ENCODE peak calls at places on chromosomes 4 and X, in seven cellular contexts. One of them, this sample, is unnamed.

GRCh38 chr4:53645108-53645507 is 53.8 kb upstream of the LNX1 start:
- DNase-seq in ascending aorta: no peak
- DNase-seq in adipocyte: no peak
- DNase-seq in kidney epithelial cell: no peak
- DNase-seq in SK-N-SH: no peak
- DNase-seq in adrenal gland: no peak
- DNase-seq in AG10803: no peak
- DNase-seq in this sample: no peak

GRCh38 chrX:10795721-10796120 is 175.3 kb upstream of the MID1 start:
- DNase-seq in ascending aorta: no peak
- DNase-seq in adipocyte: no peak
- DNase-seq in kidney epithelial cell: no peak
- DNase-seq in SK-N-SH: no peak
- DNase-seq in adrenal gland: no peak
- DNase-seq in AG10803: peak
- DNase-seq in this sample: no peak

GRCh38 chrX:70219938-70220764 is 14.3 kb upstream of the AWAT1 start:
- DNase-seq in ascending aorta: no peak
- DNase-seq in adipocyte: no peak
- DNase-seq in kidney epithelial cell: no peak
- DNase-seq in SK-N-SH: no peak
- DNase-seq in adrenal gland: peak
- DNase-seq in AG10803: peak
- DNase-seq in this sample: peak

GRCh38 chrX:19350831-19351447 is 7.2 kb downstream of the PDHA1 start:
- DNase-seq in ascending aorta: no peak
- DNase-seq in adipocyte: no peak
- DNase-seq in kidney epithelial cell: no peak
- DNase-seq in SK-N-SH: no peak
- DNase-seq in adrenal gland: no peak
- DNase-seq in AG10803: no peak
- DNase-seq in this sample: no peak

GRCh38 chr4:167020410-167020809 is 213.9 kb downstream of the SPOCK3 start:
- DNase-seq in ascending aorta: no peak
- DNase-seq in adipocyte: no peak
- DNase-seq in kidney epithelial cell: no peak
- DNase-seq in SK-N-SH: no peak
- DNase-seq in adrenal gland: no peak
- DNase-seq in AG10803: no peak
- DNase-seq in this sample: no peak

GRCh38 chr4:116520886-116521285 is 564.5 kb downstream of the TRAM1L1 start:
- DNase-seq in ascending aorta: no peak
- DNase-seq in adipocyte: no peak
- DNase-seq in kidney epithelial cell: no peak
- DNase-seq in SK-N-SH: no peak
- DNase-seq in adrenal gland: no peak
- DNase-seq in AG10803: no peak
- DNase-seq in this sample: no peak

GRCh38 chrX:5113128-5113527 is 1115.5 kb downstream of the NLGN4X start:
- DNase-seq in ascending aorta: no peak
- DNase-seq in adipocyte: no peak
- DNase-seq in kidney epithelial cell: no peak
- DNase-seq in SK-N-SH: no peak
- DNase-seq in adrenal gland: no peak
- DNase-seq in AG10803: no peak
- DNase-seq in this sample: no peak

GRCh38 chrX:67607436-67607835 is 63.6 kb downstream of the AR start:
- DNase-seq in ascending aorta: no peak
- DNase-seq in adipocyte: peak
- DNase-seq in kidney epithelial cell: no peak
- DNase-seq in SK-N-SH: no peak
- DNase-seq in adrenal gland: no peak
- DNase-seq in AG10803: peak
- DNase-seq in this sample: peak

GRCh38 chr4:76562161-76562560 is 127.1 kb downstream of the SHROOM3 start:
- DNase-seq in ascending aorta: no peak
- DNase-seq in adipocyte: peak
- DNase-seq in kidney epithelial cell: peak
- DNase-seq in SK-N-SH: no peak
- DNase-seq in adrenal gland: no peak
- DNase-seq in AG10803: peak
- DNase-seq in this sample: peak

GRCh38 chr4:143389543-143390195 is 53.0 kb downstream of the GAB1 start:
- DNase-seq in ascending aorta: no peak
- DNase-seq in adipocyte: peak
- DNase-seq in kidney epithelial cell: no peak
- DNase-seq in SK-N-SH: no peak
- DNase-seq in adrenal gland: no peak
- DNase-seq in AG10803: peak
- DNase-seq in this sample: peak

GRCh38 chr4:19382993-19383392 is 868.7 kb upstream of the SLIT2 start:
- DNase-seq in ascending aorta: no peak
- DNase-seq in adipocyte: peak
- DNase-seq in kidney epithelial cell: no peak
- DNase-seq in SK-N-SH: no peak
- DNase-seq in adrenal gland: no peak
- DNase-seq in AG10803: peak
- DNase-seq in this sample: peak

GRCh38 chrX:144219035-144219434 is 335.2 kb downstream of the UBE2NL start:
- DNase-seq in ascending aorta: no peak
- DNase-seq in adipocyte: no peak
- DNase-seq in kidney epithelial cell: no peak
- DNase-seq in SK-N-SH: no peak
- DNase-seq in adrenal gland: no peak
- DNase-seq in AG10803: peak
- DNase-seq in this sample: no peak

GRCh38 chr4:54090804-54091623 is 8.9 kb upstream of the GSX2 start:
- DNase-seq in ascending aorta: no peak
- DNase-seq in adipocyte: peak
- DNase-seq in kidney epithelial cell: no peak
- DNase-seq in SK-N-SH: peak
- DNase-seq in adrenal gland: no peak
- DNase-seq in AG10803: peak
- DNase-seq in this sample: peak

GRCh38 chr4:12912896-12913418 is 571.2 kb downstream of the RAB28 start:
- DNase-seq in ascending aorta: no peak
- DNase-seq in adipocyte: no peak
- DNase-seq in kidney epithelial cell: no peak
- DNase-seq in SK-N-SH: no peak
- DNase-seq in adrenal gland: no peak
- DNase-seq in AG10803: no peak
- DNase-seq in this sample: no peak

GRCh38 chr4:73520821-73521220 is 39.3 kb downstream of the AFM start:
- DNase-seq in ascending aorta: no peak
- DNase-seq in adipocyte: peak
- DNase-seq in kidney epithelial cell: no peak
- DNase-seq in SK-N-SH: no peak
- DNase-seq in adrenal gland: no peak
- DNase-seq in AG10803: peak
- DNase-seq in this sample: peak

GRCh38 chr4:136505020-136505419 is 1027.3 kb downstream of the PCDH18 start:
- DNase-seq in ascending aorta: no peak
- DNase-seq in adipocyte: no peak
- DNase-seq in kidney epithelial cell: peak
- DNase-seq in SK-N-SH: no peak
- DNase-seq in adrenal gland: no peak
- DNase-seq in AG10803: no peak
- DNase-seq in this sample: no peak

GRCh38 chr4:106422766-106423165 is 54.2 kb upstream of the GIMD1 start:
- DNase-seq in ascending aorta: no peak
- DNase-seq in adipocyte: no peak
- DNase-seq in kidney epithelial cell: no peak
- DNase-seq in SK-N-SH: no peak
- DNase-seq in adrenal gland: no peak
- DNase-seq in AG10803: peak
- DNase-seq in this sample: no peak

GRCh38 chrX:49163555-49164419 is 1.2 kb downstream of the MAGIX start:
- DNase-seq in ascending aorta: peak
- DNase-seq in adipocyte: peak
- DNase-seq in kidney epithelial cell: no peak
- DNase-seq in SK-N-SH: peak
- DNase-seq in adrenal gland: peak
- DNase-seq in AG10803: peak
- DNase-seq in this sample: peak

GRCh38 chr4:137510866-137511265 is 21.4 kb downstream of the PCDH18 start:
- DNase-seq in ascending aorta: no peak
- DNase-seq in adipocyte: peak
- DNase-seq in kidney epithelial cell: peak
- DNase-seq in SK-N-SH: no peak
- DNase-seq in adrenal gland: peak
- DNase-seq in AG10803: peak
- DNase-seq in this sample: peak

GRCh38 chr4:5888222-5888701 is 4.6 kb downstream of the CRMP1 start:
- DNase-seq in ascending aorta: no peak
- DNase-seq in adipocyte: peak
- DNase-seq in kidney epithelial cell: no peak
- DNase-seq in SK-N-SH: peak
- DNase-seq in adrenal gland: no peak
- DNase-seq in AG10803: no peak
- DNase-seq in this sample: no peak
- H3K4me3 ChIP-seq in ascending aorta: peak
- H3K4me3 ChIP-seq in adipocyte: no peak
- H3K4me3 ChIP-seq in kidney epithelial cell: peak
- H3K4me3 ChIP-seq in SK-N-SH: peak
- H3K4me3 ChIP-seq in adrenal gland: no peak
- H3K4me3 ChIP-seq in AG10803: no peak
- H3K4me3 ChIP-seq in this sample: no peak

GRCh38 chr4:83723609-83724008 is 187.7 kb downstream of the GPAT3 start:
- DNase-seq in ascending aorta: no peak
- DNase-seq in adipocyte: no peak
- DNase-seq in kidney epithelial cell: no peak
- DNase-seq in SK-N-SH: no peak
- DNase-seq in adrenal gland: no peak
- DNase-seq in AG10803: no peak
- DNase-seq in this sample: no peak

GRCh38 chr4:83725076-83726074 is 189.5 kb downstream of the GPAT3 start:
- DNase-seq in ascending aorta: no peak
- DNase-seq in adipocyte: no peak
- DNase-seq in kidney epithelial cell: no peak
- DNase-seq in SK-N-SH: no peak
- DNase-seq in adrenal gland: no peak
- DNase-seq in AG10803: no peak
- DNase-seq in this sample: no peak

GRCh38 chr4:83722730-83723269 is 186.9 kb downstream of the GPAT3 start:
- DNase-seq in ascending aorta: no peak
- DNase-seq in adipocyte: no peak
- DNase-seq in kidney epithelial cell: no peak
- DNase-seq in SK-N-SH: no peak
- DNase-seq in adrenal gland: no peak
- DNase-seq in AG10803: no peak
- DNase-seq in this sample: no peak

GRCh38 chr4:83728191-83728590 is 192.3 kb downstream of the GPAT3 start:
- DNase-seq in ascending aorta: no peak
- DNase-seq in adipocyte: no peak
- DNase-seq in kidney epithelial cell: no peak
- DNase-seq in SK-N-SH: no peak
- DNase-seq in adrenal gland: no peak
- DNase-seq in AG10803: no peak
- DNase-seq in this sample: no peak

DNA sequence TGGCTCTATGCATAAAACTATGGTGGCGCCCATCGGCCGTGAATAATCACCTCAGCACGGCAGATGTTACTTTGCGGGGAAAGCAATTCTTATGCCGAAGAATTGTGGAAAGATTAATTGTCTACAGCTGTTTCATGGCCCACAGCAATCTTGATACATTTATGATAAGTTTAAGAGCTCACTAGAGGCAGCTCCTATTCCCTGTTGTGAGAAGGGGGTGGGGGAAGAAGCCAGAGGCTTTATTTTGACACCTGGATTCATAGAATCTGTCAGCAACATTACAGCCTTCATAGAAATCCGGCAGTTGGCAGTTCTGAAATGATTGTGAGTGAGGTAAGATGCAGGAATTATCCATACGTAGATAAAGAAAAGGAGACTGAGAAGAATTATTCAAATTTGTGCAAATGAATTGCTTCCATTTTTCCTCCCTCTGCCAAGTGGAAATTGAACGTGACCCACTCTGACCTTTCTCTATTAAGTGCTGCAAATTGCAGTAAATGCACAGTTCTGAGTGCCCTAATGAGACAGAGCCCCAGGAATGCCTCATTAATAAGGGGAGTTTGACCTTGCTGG is 188.7 kb downstream of the GPAT3 start:
- DNase-seq in ascending aorta: no peak
- DNase-seq in adipocyte: no peak
- DNase-seq in kidney epithelial cell: no peak
- DNase-seq in SK-N-SH: no peak
- DNase-seq in adrenal gland: no peak
- DNase-seq in AG10803: no peak
- DNase-seq in this sample: no peak
- H3K4me3 ChIP-seq in ascending aorta: no peak
- H3K4me3 ChIP-seq in adipocyte: no peak
- H3K4me3 ChIP-seq in kidney epithelial cell: no peak
- H3K4me3 ChIP-seq in SK-N-SH: no peak
- H3K4me3 ChIP-seq in adrenal gland: no peak
- H3K4me3 ChIP-seq in AG10803: no peak
- H3K4me3 ChIP-seq in this sample: no peak

DNA sequence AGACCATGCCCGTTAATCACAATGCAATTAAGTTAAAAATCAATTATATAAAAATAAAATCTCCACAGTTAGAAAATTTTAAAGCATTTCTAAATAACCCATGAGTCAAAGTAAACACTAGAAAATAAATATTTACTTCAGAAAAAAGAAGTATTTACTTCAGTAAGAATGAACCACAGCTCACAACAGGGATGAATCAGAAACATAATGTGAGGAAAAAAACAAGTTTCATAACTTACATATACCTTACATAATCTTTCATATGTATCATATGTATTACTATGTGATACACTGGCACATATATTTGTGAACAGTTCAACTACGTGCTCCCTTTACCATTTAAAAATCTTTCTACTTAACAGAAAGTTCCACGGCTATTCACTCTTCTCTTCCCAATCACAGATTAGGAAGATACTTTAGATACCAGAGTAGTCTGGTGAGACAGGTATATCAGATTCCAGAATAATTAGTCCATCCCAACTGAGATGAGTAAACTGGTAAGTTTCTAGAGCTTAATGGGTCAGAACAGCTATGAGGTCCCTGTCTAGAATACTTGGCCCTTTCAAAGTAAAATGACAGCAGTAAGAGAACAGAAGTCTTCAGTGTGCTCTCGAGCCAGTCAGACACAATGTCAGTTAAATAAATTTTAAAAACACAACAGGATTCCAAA is 70.3 kb downstream of the SH3RF1 start:
- DNase-seq in ascending aorta: no peak
- DNase-seq in adipocyte: no peak
- DNase-seq in kidney epithelial cell: no peak
- DNase-seq in SK-N-SH: no peak
- DNase-seq in adrenal gland: no peak
- DNase-seq in AG10803: no peak
- DNase-seq in this sample: no peak
- H3K4me3 ChIP-seq in ascending aorta: no peak
- H3K4me3 ChIP-seq in adipocyte: peak
- H3K4me3 ChIP-seq in kidney epithelial cell: no peak
- H3K4me3 ChIP-seq in SK-N-SH: no peak
- H3K4me3 ChIP-seq in adrenal gland: no peak
- H3K4me3 ChIP-seq in AG10803: no peak
- H3K4me3 ChIP-seq in this sample: no peak

DNA sequence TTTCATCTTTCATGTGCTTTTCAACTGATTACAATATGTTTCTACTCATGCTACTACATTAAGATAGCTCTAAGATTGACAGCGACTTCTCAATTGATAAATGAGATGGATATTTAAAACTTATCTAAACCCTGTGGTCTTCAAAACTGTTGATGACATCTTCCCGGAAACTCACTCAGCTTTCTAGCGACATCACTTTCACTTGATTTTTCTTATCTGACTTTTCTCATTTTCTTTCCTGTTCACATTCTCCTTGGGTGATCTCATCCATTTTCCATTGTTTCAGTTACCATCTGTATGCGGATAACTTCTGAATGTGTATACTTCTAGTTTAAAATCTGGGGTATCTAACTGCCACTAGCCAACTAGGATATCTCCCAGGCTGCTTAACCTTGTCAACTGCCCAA is 3.1 kb downstream of the POLR2B start:
- DNase-seq in ascending aorta: no peak
- DNase-seq in adipocyte: peak
- DNase-seq in kidney epithelial cell: peak
- DNase-seq in SK-N-SH: no peak
- DNase-seq in adrenal gland: no peak
- DNase-seq in AG10803: no peak
- DNase-seq in this sample: no peak
- H3K4me3 ChIP-seq in ascending aorta: no peak
- H3K4me3 ChIP-seq in adipocyte: peak
- H3K4me3 ChIP-seq in kidney epithelial cell: no peak
- H3K4me3 ChIP-seq in SK-N-SH: peak
- H3K4me3 ChIP-seq in adrenal gland: no peak
- H3K4me3 ChIP-seq in AG10803: no peak
- H3K4me3 ChIP-seq in this sample: no peak